ENCODE peak calls at places on chromosome 22, in seven cellular contexts. A, D, V, G, T, W and B are unnamed samples.

GRCh38 chr22:46749682-46750529 is 11.9 kb upstream of the CERK start:
- DNase-seq in A (no peak), D (no peak), V (no peak), G (no peak), T (no peak), W (no peak), B (no peak)

GRCh38 chr22:46754110-46754799 is 8.2 kb upstream of the TBC1D22A start:
- DNase-seq in A (no peak), D (peak), V (peak), G (peak), T (no peak), W (no peak), B (no peak)

GRCh38 chr22:37303821-37304274 is 21.5 kb downstream of the CYTH4 start:
- DNase-seq in A (no peak), D (peak), V (no peak), G (peak), T (no peak), W (no peak), B (no peak)

GRCh38 chr22:37212174-37212906 is at the start of gene SSTR3:
- DNase-seq in A (no peak), D (peak), V (peak), G (no peak), T (peak), W (no peak), B (no peak)

GRCh38 chr22:24994070-24994763 is 41.7 kb downstream of the KIAA1671 start:
- DNase-seq in A (no peak), D (no peak), V (no peak), G (no peak), T (no peak), W (no peak), B (no peak)

GRCh38 chr22:41481925-41482318 is 13.0 kb downstream of the ACO2 start:
- DNase-seq in A (no peak), D (no peak), V (no peak), G (no peak), T (peak), W (no peak), B (no peak)

GRCh38 chr22:25201557-25202273 is 2.1 kb downstream of the CRYBB3 start:
- DNase-seq in A (no peak), D (no peak), V (no peak), G (no peak), T (no peak), W (no peak), B (no peak)

GRCh38 chr22:49934144-49934890 is 15.9 kb downstream of the CRELD2 start:
- DNase-seq in A (no peak), D (peak), V (peak), G (no peak), T (no peak), W (no peak), B (no peak)

GRCh38 chr22:29079218-29079901 is 6.5 kb downstream of the KREMEN1 start:
- DNase-seq in A (no peak), D (peak), V (no peak), G (no peak), T (no peak), W (no peak), B (no peak)

GRCh38 chr22:50258361-50259292 is 2.9 kb downstream of the MAPK12 start:
- DNase-seq in A (no peak), D (no peak), V (no peak), G (no peak), T (no peak), W (no peak), B (no peak)

GRCh38 chr22:34462795-34463194 is 542.5 kb upstream of the LARGE1 start:
- DNase-seq in A (no peak), D (no peak), V (no peak), G (no peak), T (no peak), W (no peak), B (no peak)

GRCh38 chr22:48957987-48958321 is 869.7 kb downstream of the BRD1 start:
- DNase-seq in A (no peak), D (no peak), V (no peak), G (no peak), T (no peak), W (no peak), B (no peak)

GRCh38 chr22:31628362-31628761 is 33.7 kb downstream of the PISD start:
- DNase-seq in A (no peak), D (no peak), V (no peak), G (no peak), T (no peak), W (no peak), B (no peak)

GRCh38 chr22:50360578-50360977 is 17.5 kb downstream of the PPP6R2 start:
- DNase-seq in A (no peak), D (no peak), V (no peak), G (no peak), T (no peak), W (no peak), B (no peak)

GRCh38 chr22:46293591-46294260 is 2.9 kb upstream of the GTSE1 start:
- DNase-seq in A (no peak), D (no peak), V (no peak), G (no peak), T (no peak), W (no peak), B (no peak)

GRCh38 chr22:17266261-17266971 is 47.2 kb upstream of the ADA2 start:
- DNase-seq in A (no peak), D (no peak), V (no peak), G (no peak), T (peak), W (no peak), B (no peak)

GRCh38 chr22:32326647-32327046 is 31.0 kb upstream of the RFPL3 start:
- DNase-seq in A (no peak), D (no peak), V (no peak), G (no peak), T (peak), W (no peak), B (no peak)

GRCh38 chr22:48137640-48138039 is 1375.2 kb downstream of the TBC1D22A start:
- DNase-seq in A (no peak), D (no peak), V (no peak), G (no peak), T (no peak), W (no peak), B (no peak)

GRCh38 chr22:50121202-50121740 is 31.5 kb downstream of the MOV10L1 start:
- DNase-seq in A (no peak), D (no peak), V (no peak), G (no peak), T (no peak), W (no peak), B (no peak)

GRCh38 chr22:35064664-35065063 is 1.3 kb upstream of the ISX start:
- DNase-seq in A (peak), D (peak), V (no peak), G (peak), T (no peak), W (peak), B (peak)

GRCh38 chr22:46703166-46703995 is 34.7 kb downstream of the CERK start:
- DNase-seq in A (no peak), D (no peak), V (no peak), G (no peak), T (no peak), W (no peak), B (no peak)

GRCh38 chr22:32776800-32777199 is 24.7 kb upstream of the TIMP3 start:
- DNase-seq in A (no peak), D (no peak), V (no peak), G (no peak), T (no peak), W (no peak), B (no peak)

GRCh38 chr22:36234919-36235318 is 4.4 kb downstream of the APOL2 start:
- DNase-seq in A (no peak), D (no peak), V (no peak), G (no peak), T (no peak), W (no peak), B (no peak)

GRCh38 chr22:31286360-31287255 is 5.7 kb downstream of the PIK3IP1 start:
- DNase-seq in A (no peak), D (no peak), V (no peak), G (no peak), T (no peak), W (no peak), B (no peak)

GRCh38 chr22:29813563-29813962 is 24.5 kb downstream of the ASCC2 start:
- DNase-seq in A (no peak), D (peak), V (no peak), G (no peak), T (no peak), W (no peak), B (no peak)

GRCh38 chr22:20039683-20040325 is 18.9 kb downstream of the TANGO2 start:
- DNase-seq in A (no peak), D (no peak), V (no peak), G (no peak), T (no peak), W (no peak), B (no peak)
- TF ChIP-seq TAF1 in A (no peak), D (no peak), V (no peak), G (no peak), T (no peak), W (no peak), B (no peak)

GRCh38 chr22:26295583-26296126 is 126.4 kb downstream of the SEZ6L start:
- DNase-seq in A (no peak), D (no peak), V (no peak), G (no peak), T (no peak), W (no peak), B (no peak)

GRCh38 chr22:26287382-26288228 is 118.3 kb downstream of the SEZ6L start:
- DNase-seq in A (no peak), D (no peak), V (no peak), G (no peak), T (no peak), W (no peak), B (no peak)

GRCh38 chr22:26292667-26292995 is 123.4 kb downstream of the SEZ6L start:
- DNase-seq in A (no peak), D (no peak), V (no peak), G (no peak), T (no peak), W (no peak), B (no peak)

GRCh38 chr22:26289486-26290250 is 120.4 kb downstream of the SEZ6L start:
- DNase-seq in A (no peak), D (no peak), V (no peak), G (no peak), T (no peak), W (no peak), B (no peak)

GRCh38 chr22:26291940-26292666 is 122.8 kb downstream of the SEZ6L start:
- DNase-seq in A (no peak), D (no peak), V (no peak), G (no peak), T (no peak), W (no peak), B (no peak)
- TF ChIP-seq TAF1 in A (no peak), D (no peak), V (no peak), G (no peak), T (no peak), W (no peak), B (no peak)

GRCh38 chr22:39205344-39206021 is 39.3 kb downstream of the PDGFB start:
- DNase-seq in A (peak), D (peak), V (no peak), G (peak), T (no peak), W (no peak), B (no peak)
- TF ChIP-seq TAF1 in A (no peak), D (no peak), V (no peak), G (no peak), T (no peak), W (no peak), B (no peak)

DNA sequence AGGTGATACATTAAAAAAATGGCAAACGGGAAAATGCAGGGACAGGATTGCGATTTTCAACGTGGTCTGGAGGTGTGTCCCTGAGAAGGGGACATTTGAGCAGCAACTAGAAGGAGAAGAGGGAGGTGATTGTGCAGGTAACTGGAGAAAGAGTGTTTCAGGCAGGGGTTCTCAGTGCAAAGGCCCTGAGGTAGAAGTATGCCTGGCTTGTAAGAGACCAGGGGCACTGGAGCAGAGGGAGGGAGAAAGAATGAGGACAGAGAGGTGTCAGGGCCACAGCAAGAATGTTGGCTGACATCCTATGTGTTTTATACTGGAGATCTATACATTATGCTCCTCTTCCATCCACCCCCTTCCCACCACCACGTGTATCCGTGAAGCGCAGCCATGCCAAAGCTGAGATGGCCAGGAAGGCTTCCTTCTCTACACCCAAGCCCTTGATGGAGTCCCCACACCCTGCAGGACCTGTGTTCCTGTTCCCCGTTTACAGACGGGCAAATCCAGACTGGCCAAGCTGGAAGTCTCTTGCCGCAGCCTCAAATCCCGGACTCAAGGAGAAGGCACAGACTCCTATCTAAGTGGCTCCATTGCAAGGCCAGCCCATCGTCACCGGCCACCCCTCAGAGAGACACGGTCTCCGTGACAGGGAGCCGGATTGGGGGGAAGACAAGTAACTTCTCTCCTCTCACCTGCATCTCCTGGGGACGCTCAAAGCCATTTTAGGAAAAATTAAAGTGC is 416.1 kb downstream of the MN1 start:
- DNase-seq in A (no peak), D (no peak), V (no peak), G (no peak), T (peak), W (no peak), B (no peak)
- TF ChIP-seq TAF1 in A (no peak), D (no peak), V (no peak), G (no peak), T (no peak), W (no peak), B (no peak)

DNA sequence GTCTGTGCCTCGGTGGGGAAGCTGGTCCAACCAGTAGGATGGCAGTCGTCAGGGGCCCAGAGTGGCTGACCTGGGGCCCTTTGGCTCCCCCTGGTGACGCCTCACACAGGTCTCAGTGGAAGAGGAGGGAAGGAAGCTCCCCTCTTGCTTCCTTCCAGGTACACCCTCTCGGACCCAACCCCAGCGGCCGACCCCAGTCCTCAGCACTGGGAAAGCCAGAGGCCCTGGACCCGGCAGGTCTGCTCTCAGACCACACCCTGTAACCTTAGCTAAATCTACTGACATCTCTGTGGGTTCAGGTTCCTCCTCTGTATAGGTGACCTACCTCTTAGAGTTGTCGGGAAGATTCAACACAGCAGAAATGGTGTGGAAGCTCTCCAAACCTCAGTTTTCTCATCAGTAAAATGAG is 3.4 kb upstream of the SCUBE1 start:
- DNase-seq in A (peak), D (peak), V (peak), G (peak), T (peak), W (no peak), B (peak)
- TF ChIP-seq TAF1 in A (no peak), D (no peak), V (no peak), G (no peak), T (no peak), W (no peak), B (no peak)

DNA sequence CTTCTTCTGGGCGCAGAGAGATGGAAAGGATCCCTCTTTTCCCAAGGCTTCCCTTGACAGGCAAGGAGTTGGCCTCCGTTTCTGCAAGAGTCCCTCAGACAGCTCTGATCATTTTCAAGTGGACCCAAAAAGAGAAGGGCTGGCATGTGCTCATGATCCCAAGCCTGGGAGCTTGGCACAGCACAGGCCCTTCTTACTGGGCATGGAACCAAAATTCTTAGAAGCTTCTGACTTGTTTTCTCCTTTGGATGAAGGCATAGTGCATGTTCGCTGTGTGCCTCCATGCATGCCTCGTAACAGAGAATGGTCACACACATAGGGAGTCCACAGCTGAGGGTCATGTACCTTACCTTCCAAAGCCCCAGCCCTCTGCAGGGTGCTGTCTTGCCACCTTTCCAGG is 449.6 kb downstream of the MIAT start:
- DNase-seq in A (no peak), D (no peak), V (no peak), G (no peak), T (no peak), W (no peak), B (no peak)
- TF ChIP-seq TAF1 in A (no peak), D (no peak), V (no peak), G (no peak), T (no peak), W (no peak), B (no peak)

GRCh38 chr22:43923191-43923590 is 414 bp upstream of the PNPLA3 start:
- DNase-seq in A (no peak), D (no peak), V (no peak), G (no peak), T (peak), W (no peak), B (no peak)

GRCh38 chr22:43923631-43924548 is at the start of gene PNPLA3:
- DNase-seq in A (peak), D (peak), V (peak), G (peak), T (peak), W (no peak), B (peak)

GRCh38 chr22:43928418-43929307 is 5.1 kb downstream of the PNPLA3 start:
- DNase-seq in A (no peak), D (no peak), V (peak), G (no peak), T (no peak), W (no peak), B (no peak)

GRCh38 chr22:43926349-43926710 is 2.7 kb downstream of the PNPLA3 start:
- DNase-seq in A (no peak), D (no peak), V (no peak), G (no peak), T (no peak), W (no peak), B (no peak)

DNA sequence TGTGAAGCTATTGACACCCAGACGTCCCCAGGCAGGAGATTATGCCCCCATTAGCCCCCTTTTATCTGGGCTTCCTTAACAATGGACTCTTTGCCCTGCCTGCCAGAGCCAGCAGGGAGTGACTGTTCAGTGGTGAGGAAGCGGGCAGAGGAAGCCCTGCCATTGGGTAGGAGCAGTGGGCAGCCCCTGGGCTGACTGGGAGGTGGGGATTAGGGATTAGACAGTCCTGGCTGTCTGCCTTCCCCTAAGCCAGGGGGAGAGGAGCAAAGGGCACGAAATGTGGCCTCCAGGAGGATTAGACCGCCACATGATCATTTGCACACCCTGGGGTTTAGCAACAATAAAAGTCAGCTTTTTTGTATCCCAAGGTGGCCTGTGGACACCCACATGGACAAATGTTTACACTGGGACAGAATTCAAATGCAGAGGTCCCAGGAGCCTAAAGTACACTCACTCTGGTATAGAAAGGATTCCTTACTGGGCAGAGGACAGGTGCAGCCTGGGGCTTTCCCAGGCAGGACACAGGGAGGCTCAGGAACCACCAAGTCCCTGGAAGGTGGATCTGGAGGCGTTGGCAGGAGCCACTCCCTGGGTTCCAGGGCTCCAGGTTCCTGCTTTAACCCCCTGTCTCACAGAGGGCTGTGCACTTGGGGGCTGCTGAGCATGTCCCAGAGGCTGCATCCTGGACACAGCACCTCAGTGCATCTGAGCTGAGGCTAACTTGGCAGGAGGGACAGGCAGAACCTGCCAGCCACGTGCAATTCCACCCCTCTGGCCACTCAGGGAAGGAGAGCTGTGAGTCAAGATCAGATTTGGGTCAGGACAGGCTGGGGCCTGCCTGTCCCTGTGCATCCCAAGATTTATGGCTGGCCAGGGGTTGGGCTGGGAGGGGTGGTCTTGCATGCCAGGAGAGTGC is 2.1 kb downstream of the PNPLA3 start:
- DNase-seq in A (no peak), D (no peak), V (no peak), G (peak), T (peak), W (no peak), B (no peak)
- TF ChIP-seq TAF1 in A (no peak), D (no peak), V (no peak), G (peak), T (no peak), W (no peak), B (no peak)

GRCh38 chr22:23608583-23608982 is 23.5 kb downstream of the DRICH1 start:
- DNase-seq in A (no peak), D (peak), V (no peak), G (no peak), T (peak), W (no peak), B (no peak)
- TF ChIP-seq TAF1 in A (no peak), D (no peak), V (no peak), G (no peak), T (no peak), W (no peak), B (no peak)

DNA sequence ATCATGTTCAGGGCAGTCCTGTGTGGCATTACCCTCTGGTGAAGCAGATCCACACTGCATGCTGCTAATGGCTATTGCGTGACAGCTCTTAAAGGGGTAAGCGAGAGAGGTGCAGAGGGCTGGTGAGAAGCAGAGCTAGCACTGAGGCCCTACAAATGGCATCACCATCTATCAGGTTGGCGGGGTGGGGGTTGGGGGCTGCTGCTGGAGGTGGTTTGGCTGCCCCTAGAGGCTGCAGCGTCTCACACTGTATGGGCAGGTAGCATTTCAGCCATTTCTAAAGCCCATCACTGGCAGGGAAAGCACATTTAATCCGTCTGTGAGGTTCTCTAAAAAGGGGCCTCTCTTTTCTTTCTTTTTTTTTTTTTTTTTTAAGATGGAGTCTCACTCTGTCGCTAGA is 16.8 kb upstream of the TMA7B start:
- DNase-seq in A (no peak), D (peak), V (no peak), G (no peak), T (peak), W (no peak), B (no peak)
- TF ChIP-seq TAF1 in A (no peak), D (no peak), V (no peak), G (no peak), T (no peak), W (no peak), B (no peak)